ENCODE peak calls at places on chromosomes 13 and 19, in six cellular contexts. One of them, this sample, is unnamed.

GRCh38 chr13:43697323-43697722 is 89.4 kb downstream of the ENOX1 start:
- DNase-seq in NCI-H1105: no peak
- DNase-seq in activated naive CD8-positive, alpha-beta T cell treated with anti-CD3 and anti-CD28 coated beads, Interleukin-2, amount 10 ng/mL, durations not matched to agents 7 days and 5 days: no peak
- DNase-seq in KG1: no peak
- DNase-seq in WERI-Rb-1: no peak
- DNase-seq in NCI-H510A treated with DMSO at 0.1 percent for 48 hours: no peak
- DNase-seq in this sample: no peak

GRCh38 chr13:75050419-75051066 is 431.4 kb downstream of the TBC1D4 start:
- DNase-seq in NCI-H1105: no peak
- DNase-seq in activated naive CD8-positive, alpha-beta T cell treated with anti-CD3 and anti-CD28 coated beads, Interleukin-2, amount 10 ng/mL, durations not matched to agents 7 days and 5 days: no peak
- DNase-seq in KG1: no peak
- DNase-seq in WERI-Rb-1: no peak
- DNase-seq in NCI-H510A treated with DMSO at 0.1 percent for 48 hours: no peak
- DNase-seq in this sample: no peak

GRCh38 chr13:35793823-35794222 is 317.3 kb upstream of the MAB21L1 start:
- DNase-seq in NCI-H1105: no peak
- DNase-seq in activated naive CD8-positive, alpha-beta T cell treated with anti-CD3 and anti-CD28 coated beads, Interleukin-2, amount 10 ng/mL, durations not matched to agents 7 days and 5 days: no peak
- DNase-seq in KG1: no peak
- DNase-seq in WERI-Rb-1: no peak
- DNase-seq in NCI-H510A treated with DMSO at 0.1 percent for 48 hours: no peak
- DNase-seq in this sample: no peak

GRCh38 chr19:30785728-30786127 is 413.5 kb downstream of the ZNF536 start:
- DNase-seq in NCI-H1105: no peak
- DNase-seq in activated naive CD8-positive, alpha-beta T cell treated with anti-CD3 and anti-CD28 coated beads, Interleukin-2, amount 10 ng/mL, durations not matched to agents 7 days and 5 days: no peak
- DNase-seq in KG1: no peak
- DNase-seq in WERI-Rb-1: peak
- DNase-seq in NCI-H510A treated with DMSO at 0.1 percent for 48 hours: no peak
- DNase-seq in this sample: no peak

GRCh38 chr19:10881403-10882107 is 10.2 kb downstream of the CARM1 start:
- DNase-seq in NCI-H1105: no peak
- DNase-seq in activated naive CD8-positive, alpha-beta T cell treated with anti-CD3 and anti-CD28 coated beads, Interleukin-2, amount 10 ng/mL, durations not matched to agents 7 days and 5 days: no peak
- DNase-seq in KG1: no peak
- DNase-seq in WERI-Rb-1: peak
- DNase-seq in NCI-H510A treated with DMSO at 0.1 percent for 48 hours: no peak
- DNase-seq in this sample: peak

GRCh38 chr13:62387642-62388041 is 972.0 kb upstream of the PCDH20 start:
- DNase-seq in NCI-H1105: no peak
- DNase-seq in activated naive CD8-positive, alpha-beta T cell treated with anti-CD3 and anti-CD28 coated beads, Interleukin-2, amount 10 ng/mL, durations not matched to agents 7 days and 5 days: no peak
- DNase-seq in KG1: no peak
- DNase-seq in WERI-Rb-1: no peak
- DNase-seq in NCI-H510A treated with DMSO at 0.1 percent for 48 hours: no peak
- DNase-seq in this sample: peak

GRCh38 chr13:37109080-37109678 is 3.7 kb upstream of the CSNK1A1L start:
- DNase-seq in NCI-H1105: no peak
- DNase-seq in activated naive CD8-positive, alpha-beta T cell treated with anti-CD3 and anti-CD28 coated beads, Interleukin-2, amount 10 ng/mL, durations not matched to agents 7 days and 5 days: no peak
- DNase-seq in KG1: no peak
- DNase-seq in WERI-Rb-1: no peak
- DNase-seq in NCI-H510A treated with DMSO at 0.1 percent for 48 hours: peak
- DNase-seq in this sample: peak

GRCh38 chr13:75038315-75038881 is 443.6 kb downstream of the TBC1D4 start:
- DNase-seq in NCI-H1105: no peak
- DNase-seq in activated naive CD8-positive, alpha-beta T cell treated with anti-CD3 and anti-CD28 coated beads, Interleukin-2, amount 10 ng/mL, durations not matched to agents 7 days and 5 days: no peak
- DNase-seq in KG1: no peak
- DNase-seq in WERI-Rb-1: no peak
- DNase-seq in NCI-H510A treated with DMSO at 0.1 percent for 48 hours: no peak
- DNase-seq in this sample: no peak

GRCh38 chr19:11754663-11755062 is 12.1 kb upstream of the ZNF441 start:
- DNase-seq in NCI-H1105: no peak
- DNase-seq in activated naive CD8-positive, alpha-beta T cell treated with anti-CD3 and anti-CD28 coated beads, Interleukin-2, amount 10 ng/mL, durations not matched to agents 7 days and 5 days: no peak
- DNase-seq in KG1: no peak
- DNase-seq in WERI-Rb-1: no peak
- DNase-seq in NCI-H510A treated with DMSO at 0.1 percent for 48 hours: no peak
- DNase-seq in this sample: no peak

GRCh38 chr19:17406039-17406886 is 833 bp upstream of the BST2 start:
- DNase-seq in NCI-H1105: no peak
- DNase-seq in activated naive CD8-positive, alpha-beta T cell treated with anti-CD3 and anti-CD28 coated beads, Interleukin-2, amount 10 ng/mL, durations not matched to agents 7 days and 5 days: peak
- DNase-seq in KG1: peak
- DNase-seq in WERI-Rb-1: no peak
- DNase-seq in NCI-H510A treated with DMSO at 0.1 percent for 48 hours: no peak
- DNase-seq in this sample: peak

GRCh38 chr19:13506550-13506878 is 235 bp upstream of the CACNA1A start:
- DNase-seq in NCI-H1105: no peak
- DNase-seq in activated naive CD8-positive, alpha-beta T cell treated with anti-CD3 and anti-CD28 coated beads, Interleukin-2, amount 10 ng/mL, durations not matched to agents 7 days and 5 days: no peak
- DNase-seq in KG1: no peak
- DNase-seq in WERI-Rb-1: no peak
- DNase-seq in NCI-H510A treated with DMSO at 0.1 percent for 48 hours: no peak
- DNase-seq in this sample: peak

GRCh38 chr13:21344662-21345176 is 114.4 kb downstream of the ZDHHC20 start:
- DNase-seq in NCI-H1105: no peak
- DNase-seq in activated naive CD8-positive, alpha-beta T cell treated with anti-CD3 and anti-CD28 coated beads, Interleukin-2, amount 10 ng/mL, durations not matched to agents 7 days and 5 days: peak
- DNase-seq in KG1: peak
- DNase-seq in WERI-Rb-1: no peak
- DNase-seq in NCI-H510A treated with DMSO at 0.1 percent for 48 hours: no peak
- DNase-seq in this sample: no peak

GRCh38 chr19:9407827-9408226 is 27.5 kb downstream of the ZNF266 start:
- DNase-seq in NCI-H1105: no peak
- DNase-seq in activated naive CD8-positive, alpha-beta T cell treated with anti-CD3 and anti-CD28 coated beads, Interleukin-2, amount 10 ng/mL, durations not matched to agents 7 days and 5 days: no peak
- DNase-seq in KG1: no peak
- DNase-seq in WERI-Rb-1: no peak
- DNase-seq in NCI-H510A treated with DMSO at 0.1 percent for 48 hours: no peak
- DNase-seq in this sample: no peak